ENCODE peak calls at places on chromosomes 1 and 21, in ten cellular contexts. D is fibroblast of lung, L is SK-N-SH, E is Karpas-422, O is GM23248, V is neural progenitor cell, F is SK-N-MC, Z is endodermal cell, W is H1, X is K562. R is an unnamed sample.

GRCh38 chr1:1426961-1427934 is 6.2 kb upstream of the ANKRD65 start:
- DNase-seq in D (no peak), L (peak; percentile 89), E (no peak), O (peak; percentile 59), V (peak; percentile 93), F (no peak), Z (peak; percentile 83), W (no peak), X (peak; percentile 70), R (peak; percentile 85)

GRCh38 chr21:39208624-39209333 is 25.5 kb upstream of the PSMG1 start:
- DNase-seq in D (peak; percentile 18), L (no peak), E (no peak), O (no peak), V (no peak), F (no peak), Z (no peak), W (no peak), X (peak; percentile 67), R (no peak)

GRCh38 chr1:25879675-25880074 is 4.2 kb upstream of the PAQR7 start:
- DNase-seq in D (no peak), L (no peak), E (no peak), O (no peak), V (no peak), F (no peak), Z (no peak), W (no peak), X (peak; percentile 52), R (no peak)

GRCh38 chr1:116489231-116489697 is 81.6 kb downstream of the CD58 start:
- DNase-seq in D (no peak), L (no peak), E (no peak), O (peak; percentile 34), V (peak; percentile 49), F (no peak), Z (no peak), W (no peak), X (no peak), R (peak; percentile 83)

GRCh38 chr1:28811766-28812668 is at the start of gene OPRD1:
- DNase-seq in D (no peak), L (peak; percentile 79), E (no peak), O (peak; percentile 23), V (peak; percentile 75), F (no peak), Z (peak; percentile 80), W (no peak), X (no peak), R (no peak)

GRCh38 chr1:905811-906531 is 17.8 kb upstream of the SAMD11 start:
- DNase-seq in D (no peak), L (peak; percentile 48), E (no peak), O (peak; percentile 62), V (peak; percentile 1), F (no peak), Z (peak; percentile 47), W (no peak), X (peak; percentile 10), R (peak; percentile 82)

GRCh38 chr1:203227684-203228083 is 1.8 kb downstream of the CHIT1 start:
- DNase-seq in D (no peak), L (no peak), E (no peak), O (no peak), V (no peak), F (no peak), Z (no peak), W (no peak), X (no peak), R (no peak)

GRCh38 chr1:77536813-77537212 is 145.6 kb downstream of the ZZZ3 start:
- DNase-seq in D (peak; percentile 96), L (no peak), E (no peak), O (peak; percentile 96), V (no peak), F (no peak), Z (no peak), W (no peak), X (no peak), R (no peak)

GRCh38 chr1:4046836-4047461 is 146.9 kb upstream of the C1orf174 start:
- DNase-seq in D (no peak), L (no peak), E (peak; percentile 87), O (no peak), V (no peak), F (no peak), Z (peak; percentile 54), W (no peak), X (no peak), R (no peak)

DNA sequence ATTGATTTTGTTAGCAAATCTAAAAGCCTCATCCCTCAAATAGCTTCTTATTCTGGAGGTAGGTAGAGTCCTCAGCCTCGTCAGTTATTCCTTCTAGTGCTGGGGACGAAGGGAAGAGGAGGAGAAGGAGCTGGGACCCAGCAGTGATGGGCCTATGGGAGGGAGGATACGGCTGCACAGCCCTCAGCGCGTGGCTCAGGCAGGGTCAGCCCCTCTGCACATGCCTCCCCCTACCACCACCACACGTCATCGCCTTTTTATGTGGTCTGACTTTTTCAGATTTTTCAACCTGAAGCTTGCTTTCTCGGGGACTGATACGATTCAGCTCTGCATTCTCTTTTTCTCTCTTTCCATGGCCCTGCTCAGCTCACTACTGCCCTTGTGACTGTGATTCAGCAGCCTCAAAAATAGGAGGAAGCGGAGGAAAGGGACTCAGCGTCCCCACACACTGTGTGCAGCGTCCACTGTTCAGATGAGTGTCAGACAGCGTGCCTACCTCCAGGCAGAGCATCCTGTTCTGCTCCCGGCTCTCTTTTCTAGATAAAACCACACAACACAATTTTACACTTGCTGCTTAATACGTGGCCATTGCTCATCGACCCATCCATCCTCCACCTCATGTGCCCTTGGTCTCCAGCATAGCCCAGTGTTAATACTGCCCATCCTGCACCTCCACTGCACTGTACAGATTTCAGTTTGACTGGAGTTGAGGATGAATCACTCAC is 828 bp downstream of the OR2B11 start:
- DNase-seq in D (no peak), L (no peak), E (no peak), O (no peak), V (no peak), F (no peak), Z (no peak), W (no peak), X (no peak), R (no peak)
- H3K27ac ChIP-seq in D (no peak overlapping the region), L (no peak overlapping the region), E (no peak overlapping the region), O (no peak overlapping the region), V (no peak overlapping the region), F (no peak overlapping the region), Z (no peak overlapping the region), W (no peak overlapping the region), X (no peak overlapping the region), R (no peak overlapping the region)

DNA sequence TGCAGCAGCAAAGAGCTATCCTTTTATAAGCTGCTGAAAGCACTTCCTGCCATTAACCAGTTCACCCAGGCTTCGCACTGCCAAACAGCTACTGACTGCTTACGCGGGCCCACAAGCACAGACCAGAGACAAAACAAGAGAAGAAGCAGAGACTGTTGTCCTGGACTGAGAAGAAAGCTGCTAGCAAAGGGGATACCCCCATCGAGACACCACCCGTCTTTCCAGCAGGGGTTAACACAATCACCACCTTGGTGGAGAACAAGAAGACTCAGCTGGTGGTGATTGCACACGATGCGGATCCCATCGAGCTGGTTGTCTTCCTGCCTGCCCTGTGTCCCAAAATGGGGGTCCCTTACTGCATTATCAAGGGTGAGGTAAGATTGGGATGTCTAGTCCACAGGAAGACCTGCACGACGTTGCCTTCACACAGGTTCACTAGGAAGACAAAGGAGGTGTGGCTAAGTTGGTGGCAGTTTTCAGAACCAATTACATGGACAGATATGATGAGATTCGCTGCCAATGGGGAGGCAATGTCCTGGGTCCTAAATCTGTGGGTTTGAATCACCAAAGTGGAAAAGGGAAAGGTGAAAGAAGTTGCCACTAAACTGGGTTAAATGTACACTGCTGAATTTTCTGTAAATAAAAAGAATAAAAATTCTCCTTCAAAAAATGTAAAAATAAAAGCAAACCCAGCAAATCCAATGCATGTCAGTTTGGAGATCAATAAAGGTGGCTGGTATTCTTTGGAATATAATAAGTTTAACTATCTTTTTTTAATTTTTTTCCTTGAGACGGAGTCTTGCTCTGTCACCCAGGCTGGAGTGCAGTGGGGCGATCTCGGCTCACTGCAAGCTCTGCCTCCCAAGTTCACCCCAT is 1.2 kb downstream of the FMO5 start:
- DNase-seq in D (no peak), L (no peak), E (no peak), O (no peak), V (no peak), F (no peak), Z (no peak), W (no peak), X (no peak), R (no peak)
- H3K4me3 ChIP-seq in D (no peak overlapping the region), L (no peak overlapping the region), E (no peak overlapping the region), O (no peak overlapping the region), V (no peak overlapping the region), F (no peak overlapping the region), Z (no peak overlapping the region), W (no peak overlapping the region), X (no peak overlapping the region), R (peak overlapping the region; percentile 98)

DNA sequence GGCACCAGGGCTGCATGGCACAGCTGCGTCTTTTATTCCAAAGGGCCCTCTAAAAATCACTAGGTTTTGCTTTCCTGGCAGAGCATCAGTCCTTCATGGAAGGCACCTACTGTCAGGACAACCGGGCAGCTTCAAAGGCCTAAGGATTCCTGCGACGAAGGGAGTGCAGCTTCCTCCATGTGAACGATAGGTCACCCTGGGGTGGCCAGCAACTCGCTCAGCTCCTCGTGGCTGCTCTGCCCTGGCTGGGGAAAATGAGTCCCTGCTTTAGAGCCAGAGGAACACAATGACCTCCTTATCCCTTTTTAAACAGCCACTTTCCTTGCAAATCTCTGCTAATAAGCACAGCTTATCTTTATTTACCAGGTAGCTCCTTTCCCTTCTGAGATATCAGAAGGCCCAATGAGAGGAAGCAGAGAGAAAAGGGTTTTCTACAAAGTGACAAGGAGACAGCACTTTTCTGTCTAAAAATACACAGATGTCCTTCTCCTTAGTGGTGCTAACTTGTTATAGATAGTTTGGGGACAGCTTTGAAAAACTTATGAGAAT is 71.6 kb upstream of the SMYD2 start:
- DNase-seq in D (no peak), L (no peak), E (no peak), O (no peak), V (peak; percentile 20), F (no peak), Z (no peak), W (no peak), X (no peak), R (no peak)
- H3K9ac ChIP-seq in D (no peak overlapping the region), L (no peak overlapping the region), E (no peak overlapping the region), O (no peak overlapping the region), V (no peak overlapping the region), F (no peak overlapping the region), Z (no peak overlapping the region), W (no peak overlapping the region), X (no peak overlapping the region), R (no peak overlapping the region)

GRCh38 chr1:23751815-23752200 is 8.5 kb downstream of the ELOA start:
- DNase-seq in D (no peak), L (no peak), E (no peak), O (no peak), V (no peak), F (no peak), Z (no peak), W (no peak), X (no peak), R (no peak)

GRCh38 chr1:23751050-23751814 is 8.0 kb downstream of the ELOA start:
- DNase-seq in D (peak; percentile 66), L (peak; percentile 67), E (peak; percentile 86), O (peak; percentile 81), V (peak; percentile 66), F (no peak), Z (peak; percentile 81), W (peak; percentile 9), X (peak; percentile 76), R (no peak)

GRCh38 chr1:23745515-23745914 is 2.2 kb downstream of the ELOA start:
- DNase-seq in D (peak; percentile 58), L (peak; percentile 64), E (peak; percentile 78), O (peak; percentile 70), V (peak; percentile 15), F (no peak), Z (no peak), W (no peak), X (peak; percentile 64), R (no peak)

GRCh38 chr1:23743287-23744052 is at the start of gene ELOA:
- DNase-seq in D (peak; percentile 61), L (peak; percentile 99), E (peak; percentile 93), O (peak; percentile 90), V (peak; percentile 91), F (no peak), Z (peak; percentile 88), W (peak; percentile 23), X (peak; percentile 93), R (peak; percentile 93)

GRCh38 chr1:23747947-23748346 is 4.7 kb downstream of the ELOA start:
- DNase-seq in D (no peak), L (no peak), E (peak; percentile 19), O (peak; percentile 42), V (no peak), F (no peak), Z (no peak), W (no peak), X (no peak), R (no peak)
- H3K27ac ChIP-seq in D (no peak overlapping the region), L (peak overlapping the region; percentile 16), E (no peak overlapping the region), O (peak overlapping the region; percentile 16), V (no peak overlapping the region), F (no peak overlapping the region), Z (no peak overlapping the region), W (no peak overlapping the region), X (no peak overlapping the region), R (no peak overlapping the region)